ENCODE peak calls at places on chromosome 3, in five cellular contexts. A is D341Med; K is glutamatergic neuron; U is myocyte; L is stimulated activated CD8-positive, alpha-beta memory T cell treated with anti-CD3 and anti-CD28 coated beads, Interleukin-12 subunit alpha, Interleukin-12 subunit beta, amount 100 ng/mL, for 4 hours. D is an unnamed sample.
A peak's percentile ranks its signal among the peaks of the same experiment; 100 is the strongest.

GRCh38 chr3:24299236-24299635 is 195.4 kb downstream of the THRB start:
- DNase-seq in A (no peak), K (no peak), U (no peak), L (no peak), D (no peak)

GRCh38 chr3:34305266-34305665 is 506.8 kb downstream of the PDCD6IP start:
- DNase-seq in A (no peak), K (no peak), U (no peak), L (no peak), D (no peak)

GRCh38 chr3:186598108-186598784 is 14.6 kb upstream of the AHSG start:
- DNase-seq in A (no peak), K (no peak), U (no peak), L (no peak), D (no peak)

GRCh38 chr3:37170097-37170496 is 4.3 kb downstream of the LRRFIP2 start:
- DNase-seq in A (no peak), K (no peak), U (no peak), L (no peak), D (no peak)

GRCh38 chr3:136752327-136753111 is at the start of gene STAG1:
- DNase-seq in A (peak; percentile 98), K (peak; percentile 100), U (peak; percentile 98), L (peak; percentile 99), D (peak; percentile 100)

GRCh38 chr3:49465269-49466034 is 4.6 kb upstream of the DAG1 start:
- DNase-seq in A (no peak), K (no peak), U (peak; percentile 78), L (no peak), D (peak; percentile 48)

GRCh38 chr3:46750555-46751038 is 32.9 kb upstream of the PRSS50 start:
- DNase-seq in A (no peak), K (no peak), U (no peak), L (no peak), D (no peak)

GRCh38 chr3:108200024-108200423 is 22.2 kb downstream of the IFT57 start:
- DNase-seq in A (no peak), K (no peak), U (peak; percentile 45), L (no peak), D (no peak)

GRCh38 chr3:21697707-21698106 is 53.3 kb downstream of the ZNF385D start:
- DNase-seq in A (no peak), K (no peak), U (no peak), L (no peak), D (no peak)

GRCh38 chr3:13574798-13575451 is 26.0 kb downstream of the FBLN2 start:
- DNase-seq in A (no peak), K (no peak), U (no peak), L (no peak), D (no peak)

GRCh38 chr3:170081079-170081741 is 43.4 kb downstream of the GPR160 start:
- DNase-seq in A (no peak), K (no peak), U (peak; percentile 13), L (no peak), D (no peak)

GRCh38 chr3:50164056-50164455 is 8.9 kb downstream of the SEMA3F start:
- DNase-seq in A (no peak), K (no peak), U (peak; percentile 56), L (no peak), D (peak; percentile 59)

GRCh38 chr3:16606398-16606797 is 1.2 kb upstream of the DAZL start:
- DNase-seq in A (no peak), K (no peak), U (no peak), L (no peak), D (no peak)

GRCh38 chr3:150956376-150956775 is 16.2 kb downstream of the CLRN1 start:
- DNase-seq in A (no peak), K (no peak), U (no peak), L (no peak), D (no peak)

GRCh38 chr3:37031115-37031682 is 37.9 kb downstream of the MLH1 start:
- DNase-seq in A (no peak), K (no peak), U (no peak), L (no peak), D (no peak)

GRCh38 chr3:2523251-2523836 is 424.7 kb downstream of the CNTN4 start:
- DNase-seq in A (no peak), K (no peak), U (no peak), L (no peak), D (no peak)

GRCh38 chr3:47098910-47099309 is 65.0 kb downstream of the SETD2 start:
- DNase-seq in A (no peak), K (no peak), U (no peak), L (no peak), D (no peak)

GRCh38 chr3:50211930-50212329 is 6.9 kb downstream of the SLC38A3 start:
- DNase-seq in A (no peak), K (no peak), U (peak; percentile 59), L (no peak), D (no peak)

D was measured in upper lobe of left lung.